ENCODE peak calls at places on chromosome 17, in six cellular contexts. One of them, this sample, is unnamed.

GRCh38 chr17:10699861-10700260 is 2.5 kb downstream of the ADPRM start:
- DNase-seq in mesendoderm: no peak
- DNase-seq in IMR-90: no peak
- DNase-seq in mesenchymal stem cell: peak; percentile 41
- DNase-seq in H9: no peak
- DNase-seq in H1: no peak
- DNase-seq in this sample: no peak

GRCh38 chr17:7260151-7260550 is 2.1 kb downstream of the CLDN7 start:
- DNase-seq in mesenchymal stem cell: no peak
- DNase-seq in H9: no peak
- DNase-seq in IMR-90: no peak
- DNase-seq in mesendoderm: no peak
- DNase-seq in H1: no peak
- DNase-seq in this sample: no peak

GRCh38 chr17:6756425-6757012 is 673 bp downstream of the XAF1 start:
- DNase-seq in H9: no peak
- DNase-seq in mesenchymal stem cell: no peak
- DNase-seq in H1: no peak
- DNase-seq in mesendoderm: no peak
- DNase-seq in IMR-90: no peak
- DNase-seq in this sample: no peak

GRCh38 chr17:78748048-78748729 is 33.9 kb downstream of the CYTH1 start:
- DNase-seq in mesendoderm: no peak
- DNase-seq in mesenchymal stem cell: no peak
- DNase-seq in H1: no peak
- DNase-seq in H9: no peak
- DNase-seq in IMR-90: no peak
- DNase-seq in this sample: no peak

GRCh38 chr17:17036520-17036998 is 5.7 kb upstream of the MPRIP start:
- DNase-seq in mesendoderm: no peak
- DNase-seq in H1: no peak
- DNase-seq in IMR-90: no peak
- DNase-seq in mesenchymal stem cell: no peak
- DNase-seq in H9: no peak
- DNase-seq in this sample: no peak

GRCh38 chr17:27559996-27560481 is 70.9 kb upstream of the LGALS9 start:
- DNase-seq in IMR-90: peak; percentile 93
- DNase-seq in H9: no peak
- DNase-seq in mesenchymal stem cell: peak; percentile 85
- DNase-seq in mesendoderm: no peak
- DNase-seq in H1: no peak
- DNase-seq in this sample: no peak

GRCh38 chr17:43217614-43218087 is 6.0 kb downstream of the TMEM106A start:
- DNase-seq in mesendoderm: no peak
- DNase-seq in mesenchymal stem cell: no peak
- DNase-seq in H9: no peak
- DNase-seq in IMR-90: no peak
- DNase-seq in H1: no peak
- DNase-seq in this sample: no peak

GRCh38 chr17:50817838-50818237 is 17.5 kb upstream of the WFIKKN2 start:
- DNase-seq in IMR-90: no peak
- DNase-seq in H1: peak; percentile 15
- DNase-seq in mesendoderm: peak; percentile 89
- DNase-seq in mesenchymal stem cell: peak; percentile 16
- DNase-seq in H9: no peak
- DNase-seq in this sample: no peak

GRCh38 chr17:29710891-29711418 is 88.2 kb upstream of the CORO6 start:
- DNase-seq in H1: no peak
- DNase-seq in mesenchymal stem cell: peak; percentile 91
- DNase-seq in IMR-90: peak; percentile 56
- DNase-seq in mesendoderm: peak; percentile 65
- DNase-seq in H9: no peak
- DNase-seq in this sample: no peak

GRCh38 chr17:74605361-74605760 is 13.3 kb upstream of the CD300LD start:
- DNase-seq in mesenchymal stem cell: peak; percentile 46
- DNase-seq in H9: no peak
- DNase-seq in H1: no peak
- DNase-seq in mesendoderm: no peak
- DNase-seq in IMR-90: peak; percentile 41
- DNase-seq in this sample: no peak

GRCh38 chr17:7266784-7267183 is 4.5 kb upstream of the CLDN7 start:
- DNase-seq in H1: no peak
- DNase-seq in IMR-90: peak; percentile 41
- DNase-seq in mesendoderm: no peak
- DNase-seq in H9: no peak
- DNase-seq in mesenchymal stem cell: no peak
- DNase-seq in this sample: no peak

GRCh38 chr17:43328650-43329049 is 70.1 kb upstream of the ARL4D start:
- DNase-seq in mesenchymal stem cell: no peak
- DNase-seq in H9: no peak
- DNase-seq in mesendoderm: no peak
- DNase-seq in IMR-90: no peak
- DNase-seq in H1: no peak
- DNase-seq in this sample: no peak

GRCh38 chr17:21278304-21279197 is 6.0 kb upstream of the MAP2K3 start:
- DNase-seq in mesendoderm: no peak
- DNase-seq in mesenchymal stem cell: no peak
- DNase-seq in H1: no peak
- DNase-seq in IMR-90: no peak
- DNase-seq in H9: no peak
- DNase-seq in this sample: no peak

GRCh38 chr17:8365143-8365542 is 11.4 kb downstream of the KRABD2 start:
- DNase-seq in mesenchymal stem cell: no peak
- DNase-seq in mesendoderm: no peak
- DNase-seq in H1: no peak
- DNase-seq in IMR-90: peak; percentile 76
- DNase-seq in H9: no peak
- DNase-seq in this sample: no peak

DNA sequence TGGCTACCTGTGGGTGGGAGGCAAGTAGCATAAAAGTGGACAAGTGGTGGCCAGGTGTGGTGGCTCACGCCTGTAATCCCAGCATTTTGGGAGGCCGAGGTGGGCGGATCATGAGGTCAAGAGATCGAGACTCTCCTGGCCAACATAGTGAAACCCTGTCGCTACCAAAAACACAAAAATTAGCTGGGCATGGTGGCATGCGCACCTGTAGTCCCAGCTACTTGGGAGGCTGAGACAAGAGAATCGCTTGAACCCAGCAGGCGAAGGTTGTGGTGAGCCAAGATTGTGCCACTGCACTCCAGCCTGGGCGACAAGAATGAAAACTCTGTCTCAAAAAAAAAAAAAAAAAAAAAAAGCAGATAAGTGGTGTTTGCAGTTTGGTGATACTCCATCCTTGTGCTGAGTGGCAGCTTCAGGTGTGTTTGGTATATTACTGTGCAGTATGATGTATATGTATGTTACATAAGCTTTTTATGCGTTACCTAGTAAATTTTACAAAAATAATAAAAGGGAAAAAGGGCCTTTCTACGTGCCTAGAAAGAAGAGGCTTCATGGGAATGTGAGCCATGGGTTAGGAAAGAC is 856 bp downstream of the ICAM2 start:
- DNase-seq in IMR-90: no peak
- DNase-seq in H9: no peak
- DNase-seq in mesenchymal stem cell: no peak
- DNase-seq in H1: no peak
- DNase-seq in mesendoderm: no peak
- DNase-seq in this sample: no peak
- H2BK5ac ChIP-seq in IMR-90: no peak overlapping the region
- H2BK5ac ChIP-seq in H9: no peak overlapping the region
- H2BK5ac ChIP-seq in mesenchymal stem cell: no peak overlapping the region
- H2BK5ac ChIP-seq in H1: no peak overlapping the region
- H2BK5ac ChIP-seq in mesendoderm: no peak overlapping the region
- H2BK5ac ChIP-seq in this sample: no peak overlapping the region

GRCh38 chr17:66661857-66662256 is 173.1 kb upstream of the CACNG5 start:
- DNase-seq in IMR-90: no peak
- DNase-seq in mesenchymal stem cell: no peak
- DNase-seq in H9: no peak
- DNase-seq in H1: no peak
- DNase-seq in mesendoderm: no peak
- DNase-seq in this sample: no peak
- H2BK15ac ChIP-seq in IMR-90: no peak overlapping the region
- H2BK15ac ChIP-seq in mesenchymal stem cell: no peak overlapping the region
- H2BK15ac ChIP-seq in H9: no peak overlapping the region
- H2BK15ac ChIP-seq in H1: no peak overlapping the region
- H2BK15ac ChIP-seq in mesendoderm: no peak overlapping the region
- H2BK15ac ChIP-seq in this sample: no peak overlapping the region

GRCh38 chr17:63555475-63556156 is 5.3 kb downstream of the DCAF7 start:
- DNase-seq in mesendoderm: no peak
- DNase-seq in mesenchymal stem cell: no peak
- DNase-seq in H9: no peak
- DNase-seq in IMR-90: no peak
- DNase-seq in H1: no peak
- DNase-seq in this sample: no peak

GRCh38 chr17:63550816-63551639 is 751 bp downstream of the DCAF7 start:
- DNase-seq in mesendoderm: peak; percentile 65
- DNase-seq in IMR-90: peak; percentile 29
- DNase-seq in mesenchymal stem cell: peak; percentile 76
- DNase-seq in H9: peak; percentile 69
- DNase-seq in H1: no peak
- DNase-seq in this sample: peak; percentile 48

GRCh38 chr17:63549946-63550815 is at the start of gene DCAF7:
- DNase-seq in H9: peak; percentile 100
- DNase-seq in IMR-90: peak; percentile 100
- DNase-seq in mesenchymal stem cell: peak; percentile 100
- DNase-seq in H1: peak; percentile 96
- DNase-seq in mesendoderm: peak; percentile 100
- DNase-seq in this sample: peak; percentile 100

GRCh38 chr17:63549289-63549945 is 860 bp upstream of the DCAF7 start:
- DNase-seq in mesenchymal stem cell: no peak
- DNase-seq in mesendoderm: no peak
- DNase-seq in H9: no peak
- DNase-seq in H1: no peak
- DNase-seq in IMR-90: no peak
- DNase-seq in this sample: no peak

GRCh38 chr17:63552211-63552610 is 1.9 kb downstream of the DCAF7 start:
- DNase-seq in mesendoderm: no peak
- DNase-seq in H9: no peak
- DNase-seq in IMR-90: peak; percentile 52
- DNase-seq in mesenchymal stem cell: peak; percentile 50
- DNase-seq in H1: no peak
- DNase-seq in this sample: no peak
- H3K9ac ChIP-seq in mesendoderm: peak overlapping the region; percentile 63
- H3K9ac ChIP-seq in H9: peak overlapping the region; percentile 27
- H3K9ac ChIP-seq in IMR-90: peak overlapping the region; percentile 62
- H3K9ac ChIP-seq in mesenchymal stem cell: peak overlapping the region; percentile 97
- H3K9ac ChIP-seq in H1: peak overlapping the region; percentile 44
- H3K9ac ChIP-seq in this sample: no peak overlapping the region

GRCh38 chr17:13351046-13351445 is 250.7 kb downstream of the HS3ST3A1 start:
- DNase-seq in H9: no peak
- DNase-seq in H1: no peak
- DNase-seq in IMR-90: peak; percentile 69
- DNase-seq in mesenchymal stem cell: no peak
- DNase-seq in mesendoderm: no peak
- DNase-seq in this sample: no peak

GRCh38 chr17:13353590-13353989 is 248.1 kb downstream of the HS3ST3A1 start:
- DNase-seq in mesendoderm: no peak
- DNase-seq in mesenchymal stem cell: peak; percentile 13
- DNase-seq in H9: no peak
- DNase-seq in H1: no peak
- DNase-seq in IMR-90: peak; percentile 29
- DNase-seq in this sample: no peak

GRCh38 chr17:13352747-13353415 is 248.8 kb downstream of the HS3ST3A1 start:
- DNase-seq in IMR-90: no peak
- DNase-seq in mesenchymal stem cell: no peak
- DNase-seq in H9: no peak
- DNase-seq in H1: no peak
- DNase-seq in mesendoderm: no peak
- DNase-seq in this sample: no peak

GRCh38 chr17:13346996-13347762 is 254.6 kb downstream of the HS3ST3A1 start:
- DNase-seq in mesenchymal stem cell: peak; percentile 93
- DNase-seq in H9: no peak
- DNase-seq in IMR-90: peak; percentile 98
- DNase-seq in H1: no peak
- DNase-seq in mesendoderm: peak; percentile 37
- DNase-seq in this sample: no peak

DNA sequence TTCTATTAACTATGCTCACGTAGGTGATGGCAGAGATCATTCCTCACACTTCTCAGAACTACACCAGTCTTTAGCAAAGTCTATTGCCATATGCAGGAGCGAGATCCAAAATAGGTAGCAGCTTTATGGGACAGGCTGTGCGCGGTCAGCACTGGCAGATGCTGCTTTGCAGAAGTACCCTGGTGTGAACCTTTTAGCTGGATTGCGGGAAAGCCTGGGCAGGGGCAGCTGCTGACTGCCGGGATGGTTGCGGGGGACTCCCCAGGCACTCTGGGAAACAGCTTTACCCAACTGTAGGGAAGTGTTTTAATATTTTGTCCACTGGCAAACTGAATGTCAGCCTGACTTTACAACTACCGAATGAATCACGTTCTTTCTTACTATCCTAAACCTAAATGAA is 251.3 kb downstream of the HS3ST3A1 start:
- DNase-seq in mesendoderm: no peak
- DNase-seq in H9: no peak
- DNase-seq in IMR-90: no peak
- DNase-seq in H1: no peak
- DNase-seq in mesenchymal stem cell: no peak
- DNase-seq in this sample: no peak
- H2BK5ac ChIP-seq in mesendoderm: no peak overlapping the region
- H2BK5ac ChIP-seq in H9: no peak overlapping the region
- H2BK5ac ChIP-seq in IMR-90: peak overlapping the region; percentile 59
- H2BK5ac ChIP-seq in H1: no peak overlapping the region
- H2BK5ac ChIP-seq in mesenchymal stem cell: no peak overlapping the region
- H2BK5ac ChIP-seq in this sample: no peak overlapping the region

This sample was measured in neuronal stem cell.